ENCODE peak calls at places on chromosomes 16 and 17, in seven cellular contexts. One of them, this sample, is unnamed.

GRCh38 chr17:61904094-61904710 is 23.6 kb downstream of the INTS2 start:
- DNase-seq in CD4-positive, CD25-positive, alpha-beta regulatory T cell: peak
- DNase-seq in A673: no peak
- DNase-seq in NT2/D1: no peak
- DNase-seq in PC-9: no peak
- DNase-seq in AG04450: no peak
- DNase-seq in effector memory CD4-positive, alpha-beta T cell: no peak
- DNase-seq in this sample: peak

GRCh38 chr16:54275956-54276355 is 10.6 kb downstream of the IRX3 start:
- DNase-seq in CD4-positive, CD25-positive, alpha-beta regulatory T cell: no peak
- DNase-seq in A673: no peak
- DNase-seq in NT2/D1: no peak
- DNase-seq in PC-9: no peak
- DNase-seq in AG04450: no peak
- DNase-seq in effector memory CD4-positive, alpha-beta T cell: no peak
- DNase-seq in this sample: no peak

GRCh38 chr17:31674305-31674704 is 184.7 kb downstream of the COPRS start:
- DNase-seq in CD4-positive, CD25-positive, alpha-beta regulatory T cell: no peak
- DNase-seq in A673: no peak
- DNase-seq in NT2/D1: no peak
- DNase-seq in PC-9: peak
- DNase-seq in AG04450: no peak
- DNase-seq in effector memory CD4-positive, alpha-beta T cell: no peak
- DNase-seq in this sample: no peak

GRCh38 chr17:1203111-1203966 is 23.6 kb upstream of the ABR start:
- DNase-seq in CD4-positive, CD25-positive, alpha-beta regulatory T cell: no peak
- DNase-seq in A673: peak
- DNase-seq in NT2/D1: peak
- DNase-seq in PC-9: peak
- DNase-seq in AG04450: no peak
- DNase-seq in effector memory CD4-positive, alpha-beta T cell: peak
- DNase-seq in this sample: peak

GRCh38 chr16:69131167-69131748 is 1.1 kb downstream of the CHTF8 start:
- DNase-seq in CD4-positive, CD25-positive, alpha-beta regulatory T cell: no peak
- DNase-seq in A673: peak
- DNase-seq in NT2/D1: peak
- DNase-seq in PC-9: no peak
- DNase-seq in AG04450: no peak
- DNase-seq in effector memory CD4-positive, alpha-beta T cell: no peak
- DNase-seq in this sample: peak

GRCh38 chr16:85556456-85557082 is 56.6 kb upstream of the GSE1 start:
- DNase-seq in CD4-positive, CD25-positive, alpha-beta regulatory T cell: peak
- DNase-seq in A673: peak
- DNase-seq in NT2/D1: no peak
- DNase-seq in PC-9: peak
- DNase-seq in AG04450: no peak
- DNase-seq in effector memory CD4-positive, alpha-beta T cell: no peak
- DNase-seq in this sample: peak

GRCh38 chr16:8808009-8808408 is 10.4 kb downstream of the PMM2 start:
- DNase-seq in CD4-positive, CD25-positive, alpha-beta regulatory T cell: no peak
- DNase-seq in A673: no peak
- DNase-seq in NT2/D1: no peak
- DNase-seq in PC-9: no peak
- DNase-seq in AG04450: no peak
- DNase-seq in effector memory CD4-positive, alpha-beta T cell: no peak
- DNase-seq in this sample: no peak

GRCh38 chr17:40022961-40023541 is 7.8 kb downstream of the CSF3 start:
- DNase-seq in CD4-positive, CD25-positive, alpha-beta regulatory T cell: no peak
- DNase-seq in A673: no peak
- DNase-seq in NT2/D1: no peak
- DNase-seq in PC-9: peak
- DNase-seq in AG04450: no peak
- DNase-seq in effector memory CD4-positive, alpha-beta T cell: no peak
- DNase-seq in this sample: no peak

GRCh38 chr16:4415538-4416199 is 727 bp downstream of the CORO7 start:
- DNase-seq in CD4-positive, CD25-positive, alpha-beta regulatory T cell: peak
- DNase-seq in A673: peak
- DNase-seq in NT2/D1: no peak
- DNase-seq in PC-9: peak
- DNase-seq in AG04450: no peak
- DNase-seq in effector memory CD4-positive, alpha-beta T cell: peak
- DNase-seq in this sample: peak

GRCh38 chr17:78967782-78968362 is 11.9 kb downstream of the LGALS3BP start:
- DNase-seq in CD4-positive, CD25-positive, alpha-beta regulatory T cell: no peak
- DNase-seq in A673: no peak
- DNase-seq in NT2/D1: no peak
- DNase-seq in PC-9: no peak
- DNase-seq in AG04450: no peak
- DNase-seq in effector memory CD4-positive, alpha-beta T cell: no peak
- DNase-seq in this sample: no peak

GRCh38 chr17:279776-280175 is 72.8 kb downstream of the RPH3AL start:
- DNase-seq in CD4-positive, CD25-positive, alpha-beta regulatory T cell: no peak
- DNase-seq in A673: no peak
- DNase-seq in NT2/D1: no peak
- DNase-seq in PC-9: no peak
- DNase-seq in AG04450: no peak
- DNase-seq in effector memory CD4-positive, alpha-beta T cell: no peak
- DNase-seq in this sample: no peak

GRCh38 chr17:57881783-57882291 is 32.0 kb upstream of the MRPS23 start:
- DNase-seq in CD4-positive, CD25-positive, alpha-beta regulatory T cell: no peak
- DNase-seq in A673: no peak
- DNase-seq in NT2/D1: no peak
- DNase-seq in PC-9: no peak
- DNase-seq in AG04450: no peak
- DNase-seq in effector memory CD4-positive, alpha-beta T cell: no peak
- DNase-seq in this sample: no peak

GRCh38 chr16:65410801-65411200 is 288.9 kb upstream of the CDH11 start:
- DNase-seq in CD4-positive, CD25-positive, alpha-beta regulatory T cell: no peak
- DNase-seq in A673: no peak
- DNase-seq in NT2/D1: no peak
- DNase-seq in PC-9: no peak
- DNase-seq in AG04450: peak
- DNase-seq in effector memory CD4-positive, alpha-beta T cell: no peak
- DNase-seq in this sample: no peak

GRCh38 chr17:78383725-78384471 is 5.4 kb downstream of the PGS1 start:
- DNase-seq in CD4-positive, CD25-positive, alpha-beta regulatory T cell: peak
- DNase-seq in A673: no peak
- DNase-seq in NT2/D1: no peak
- DNase-seq in PC-9: peak
- DNase-seq in AG04450: peak
- DNase-seq in effector memory CD4-positive, alpha-beta T cell: no peak
- DNase-seq in this sample: peak

GRCh38 chr16:69108069-69108904 is 2.8 kb downstream of the HAS3 start:
- DNase-seq in CD4-positive, CD25-positive, alpha-beta regulatory T cell: no peak
- DNase-seq in A673: no peak
- DNase-seq in NT2/D1: no peak
- DNase-seq in PC-9: no peak
- DNase-seq in AG04450: no peak
- DNase-seq in effector memory CD4-positive, alpha-beta T cell: no peak
- DNase-seq in this sample: no peak

GRCh38 chr17:73371285-73371684 is 59.5 kb upstream of the CDC42EP4 start:
- DNase-seq in CD4-positive, CD25-positive, alpha-beta regulatory T cell: no peak
- DNase-seq in A673: peak
- DNase-seq in NT2/D1: no peak
- DNase-seq in PC-9: no peak
- DNase-seq in AG04450: peak
- DNase-seq in effector memory CD4-positive, alpha-beta T cell: no peak
- DNase-seq in this sample: no peak

GRCh38 chr16:84718-85452 is 6.9 kb downstream of the MPG start:
- DNase-seq in CD4-positive, CD25-positive, alpha-beta regulatory T cell: peak
- DNase-seq in A673: no peak
- DNase-seq in NT2/D1: no peak
- DNase-seq in PC-9: peak
- DNase-seq in AG04450: peak
- DNase-seq in effector memory CD4-positive, alpha-beta T cell: no peak
- DNase-seq in this sample: peak

GRCh38 chr17:30908717-30909420 is 2.8 kb upstream of the TEFM start:
- DNase-seq in CD4-positive, CD25-positive, alpha-beta regulatory T cell: no peak
- DNase-seq in A673: no peak
- DNase-seq in NT2/D1: no peak
- DNase-seq in PC-9: no peak
- DNase-seq in AG04450: no peak
- DNase-seq in effector memory CD4-positive, alpha-beta T cell: no peak
- DNase-seq in this sample: no peak

GRCh38 chr16:50282010-50282538 is 15.7 kb downstream of the ADCY7 start:
- DNase-seq in CD4-positive, CD25-positive, alpha-beta regulatory T cell: peak
- DNase-seq in A673: no peak
- DNase-seq in NT2/D1: no peak
- DNase-seq in PC-9: no peak
- DNase-seq in AG04450: no peak
- DNase-seq in effector memory CD4-positive, alpha-beta T cell: peak
- DNase-seq in this sample: peak

GRCh38 chr17:28982191-28982793 is 23.5 kb downstream of the SEZ6 start:
- DNase-seq in CD4-positive, CD25-positive, alpha-beta regulatory T cell: peak
- DNase-seq in A673: peak
- DNase-seq in NT2/D1: no peak
- DNase-seq in PC-9: no peak
- DNase-seq in AG04450: no peak
- DNase-seq in effector memory CD4-positive, alpha-beta T cell: peak
- DNase-seq in this sample: peak

GRCh38 chr17:72837335-72837734 is 255.2 kb downstream of the SLC39A11 start:
- DNase-seq in CD4-positive, CD25-positive, alpha-beta regulatory T cell: no peak
- DNase-seq in A673: no peak
- DNase-seq in NT2/D1: no peak
- DNase-seq in PC-9: no peak
- DNase-seq in AG04450: no peak
- DNase-seq in effector memory CD4-positive, alpha-beta T cell: no peak
- DNase-seq in this sample: no peak

GRCh38 chr17:77717941-77718668 is 240.4 kb upstream of the TNRC6C start:
- DNase-seq in CD4-positive, CD25-positive, alpha-beta regulatory T cell: no peak
- DNase-seq in A673: no peak
- DNase-seq in NT2/D1: no peak
- DNase-seq in PC-9: no peak
- DNase-seq in AG04450: no peak
- DNase-seq in effector memory CD4-positive, alpha-beta T cell: no peak
- DNase-seq in this sample: no peak

GRCh38 chr17:3471599-3471998 is at the start of gene SPATA22:
- DNase-seq in CD4-positive, CD25-positive, alpha-beta regulatory T cell: no peak
- DNase-seq in A673: no peak
- DNase-seq in NT2/D1: no peak
- DNase-seq in PC-9: no peak
- DNase-seq in AG04450: no peak
- DNase-seq in effector memory CD4-positive, alpha-beta T cell: no peak
- DNase-seq in this sample: no peak

GRCh38 chr17:3475812-3476686 is at the start of gene ASPA:
- DNase-seq in CD4-positive, CD25-positive, alpha-beta regulatory T cell: no peak
- DNase-seq in A673: no peak
- DNase-seq in NT2/D1: no peak
- DNase-seq in PC-9: no peak
- DNase-seq in AG04450: no peak
- DNase-seq in effector memory CD4-positive, alpha-beta T cell: no peak
- DNase-seq in this sample: no peak

GRCh38 chr17:3472137-3472536 is 518 bp upstream of the SPATA22 start:
- DNase-seq in CD4-positive, CD25-positive, alpha-beta regulatory T cell: no peak
- DNase-seq in A673: no peak
- DNase-seq in NT2/D1: no peak
- DNase-seq in PC-9: no peak
- DNase-seq in AG04450: no peak
- DNase-seq in effector memory CD4-positive, alpha-beta T cell: no peak
- DNase-seq in this sample: no peak

GRCh38 chr17:3475155-3475808 is 515 bp upstream of the ASPA start:
- DNase-seq in CD4-positive, CD25-positive, alpha-beta regulatory T cell: no peak
- DNase-seq in A673: no peak
- DNase-seq in NT2/D1: no peak
- DNase-seq in PC-9: no peak
- DNase-seq in AG04450: no peak
- DNase-seq in effector memory CD4-positive, alpha-beta T cell: no peak
- DNase-seq in this sample: no peak

GRCh38 chr17:3474212-3474611 is 1.6 kb upstream of the ASPA start:
- DNase-seq in CD4-positive, CD25-positive, alpha-beta regulatory T cell: no peak
- DNase-seq in A673: no peak
- DNase-seq in NT2/D1: no peak
- DNase-seq in PC-9: no peak
- DNase-seq in AG04450: no peak
- DNase-seq in effector memory CD4-positive, alpha-beta T cell: no peak
- DNase-seq in this sample: no peak
- H3K4me3 ChIP-seq in CD4-positive, CD25-positive, alpha-beta regulatory T cell: no peak
- H3K4me3 ChIP-seq in A673: no peak
- H3K4me3 ChIP-seq in NT2/D1: no peak
- H3K4me3 ChIP-seq in PC-9: no peak
- H3K4me3 ChIP-seq in AG04450: no peak
- H3K4me3 ChIP-seq in effector memory CD4-positive, alpha-beta T cell: no peak
- H3K4me3 ChIP-seq in this sample: no peak

GRCh38 chr17:47907932-47908562 is 12.0 kb downstream of the SP2 start:
- DNase-seq in CD4-positive, CD25-positive, alpha-beta regulatory T cell: no peak
- DNase-seq in A673: no peak
- DNase-seq in NT2/D1: no peak
- DNase-seq in PC-9: no peak
- DNase-seq in AG04450: no peak
- DNase-seq in effector memory CD4-positive, alpha-beta T cell: no peak
- DNase-seq in this sample: no peak
- H3K4me3 ChIP-seq in CD4-positive, CD25-positive, alpha-beta regulatory T cell: no peak
- H3K4me3 ChIP-seq in A673: no peak
- H3K4me3 ChIP-seq in NT2/D1: no peak
- H3K4me3 ChIP-seq in PC-9: no peak
- H3K4me3 ChIP-seq in AG04450: no peak
- H3K4me3 ChIP-seq in effector memory CD4-positive, alpha-beta T cell: no peak
- H3K4me3 ChIP-seq in this sample: no peak

GRCh38 chr17:48910370-48910769 is 2.2 kb downstream of the UBE2Z start:
- DNase-seq in CD4-positive, CD25-positive, alpha-beta regulatory T cell: no peak
- DNase-seq in A673: no peak
- DNase-seq in NT2/D1: no peak
- DNase-seq in PC-9: no peak
- DNase-seq in AG04450: no peak
- DNase-seq in effector memory CD4-positive, alpha-beta T cell: no peak
- DNase-seq in this sample: no peak

GRCh38 chr17:48912476-48912875 is 4.3 kb downstream of the UBE2Z start:
- DNase-seq in CD4-positive, CD25-positive, alpha-beta regulatory T cell: no peak
- DNase-seq in A673: no peak
- DNase-seq in NT2/D1: no peak
- DNase-seq in PC-9: no peak
- DNase-seq in AG04450: no peak
- DNase-seq in effector memory CD4-positive, alpha-beta T cell: no peak
- DNase-seq in this sample: no peak

GRCh38 chr17:48909796-48910195 is 1.6 kb downstream of the UBE2Z start:
- DNase-seq in CD4-positive, CD25-positive, alpha-beta regulatory T cell: no peak
- DNase-seq in A673: no peak
- DNase-seq in NT2/D1: no peak
- DNase-seq in PC-9: no peak
- DNase-seq in AG04450: no peak
- DNase-seq in effector memory CD4-positive, alpha-beta T cell: no peak
- DNase-seq in this sample: peak

GRCh38 chr17:48915459-48916282 is 7.5 kb downstream of the UBE2Z start:
- DNase-seq in CD4-positive, CD25-positive, alpha-beta regulatory T cell: peak
- DNase-seq in A673: peak
- DNase-seq in NT2/D1: no peak
- DNase-seq in PC-9: peak
- DNase-seq in AG04450: peak
- DNase-seq in effector memory CD4-positive, alpha-beta T cell: peak
- DNase-seq in this sample: peak
- H3K4me3 ChIP-seq in CD4-positive, CD25-positive, alpha-beta regulatory T cell: peak
- H3K4me3 ChIP-seq in A673: no peak
- H3K4me3 ChIP-seq in NT2/D1: no peak
- H3K4me3 ChIP-seq in PC-9: no peak
- H3K4me3 ChIP-seq in AG04450: peak
- H3K4me3 ChIP-seq in effector memory CD4-positive, alpha-beta T cell: no peak
- H3K4me3 ChIP-seq in this sample: peak

DNA sequence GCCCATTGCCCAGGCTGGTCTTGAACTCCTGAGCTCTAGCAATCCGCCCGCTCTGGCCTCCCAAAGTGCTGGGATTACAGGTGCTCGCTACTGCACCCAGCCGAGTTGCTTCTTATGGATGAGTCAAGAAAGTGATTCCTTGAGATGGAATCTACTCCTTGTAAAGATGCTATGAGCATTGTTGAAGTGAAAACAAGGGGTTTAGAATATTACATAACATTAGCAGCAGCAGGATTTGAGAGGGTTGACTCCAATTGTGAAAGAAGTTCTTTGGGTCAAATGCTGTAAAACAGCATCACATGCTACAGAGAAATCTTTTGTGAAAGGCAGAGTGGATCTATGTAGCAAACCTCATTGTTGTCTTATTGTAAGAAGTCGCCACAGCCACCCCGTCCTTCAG is 72.7 kb downstream of the NT5M start:
- DNase-seq in CD4-positive, CD25-positive, alpha-beta regulatory T cell: no peak
- DNase-seq in A673: no peak
- DNase-seq in NT2/D1: no peak
- DNase-seq in PC-9: no peak
- DNase-seq in AG04450: peak
- DNase-seq in effector memory CD4-positive, alpha-beta T cell: no peak
- DNase-seq in this sample: no peak
- H3K4me3 ChIP-seq in CD4-positive, CD25-positive, alpha-beta regulatory T cell: no peak
- H3K4me3 ChIP-seq in A673: no peak
- H3K4me3 ChIP-seq in NT2/D1: no peak
- H3K4me3 ChIP-seq in PC-9: no peak
- H3K4me3 ChIP-seq in AG04450: no peak
- H3K4me3 ChIP-seq in effector memory CD4-positive, alpha-beta T cell: no peak
- H3K4me3 ChIP-seq in this sample: no peak